ENCODE peak calls at places on chromosomes 7 and 10, in seven cellular contexts. One of them, this sample, is unnamed.

GRCh38 chr10:133391249-133391635 is 2.7 kb upstream of the MTG1 start:
- DNase-seq in OCI-LY7: no peak
- DNase-seq in CD4-positive, alpha-beta memory T cell: no peak
- DNase-seq in fibroblast of lung: no peak
- DNase-seq in effector memory CD4-positive, alpha-beta T cell: no peak
- DNase-seq in GM23248: no peak
- DNase-seq in mesendoderm: no peak
- DNase-seq in this sample: no peak

GRCh38 chr7:105097619-105098018 is 83.6 kb downstream of the KMT2E start:
- DNase-seq in GM23248: peak; percentile 88
- DNase-seq in mesendoderm: no peak
- DNase-seq in fibroblast of lung: peak; percentile 81
- DNase-seq in OCI-LY7: no peak
- DNase-seq in CD4-positive, alpha-beta memory T cell: no peak
- DNase-seq in effector memory CD4-positive, alpha-beta T cell: no peak
- DNase-seq in this sample: no peak

GRCh38 chr10:133260895-133261725 is 15.6 kb downstream of the ADAM8 start:
- DNase-seq in GM23248: peak; percentile 76
- DNase-seq in OCI-LY7: peak; percentile 34
- DNase-seq in effector memory CD4-positive, alpha-beta T cell: peak; percentile 57
- DNase-seq in CD4-positive, alpha-beta memory T cell: peak; percentile 65
- DNase-seq in mesendoderm: no peak
- DNase-seq in fibroblast of lung: peak; percentile 13
- DNase-seq in this sample: peak; percentile 72

GRCh38 chr7:47579458-47579857 is 2.5 kb downstream of the TNS3 start:
- DNase-seq in GM23248: no peak
- DNase-seq in CD4-positive, alpha-beta memory T cell: no peak
- DNase-seq in mesendoderm: peak; percentile 46
- DNase-seq in fibroblast of lung: no peak
- DNase-seq in OCI-LY7: no peak
- DNase-seq in effector memory CD4-positive, alpha-beta T cell: no peak
- DNase-seq in this sample: no peak

GRCh38 chr10:96910488-96911395 is 78.6 kb downstream of the LCOR start:
- DNase-seq in CD4-positive, alpha-beta memory T cell: peak; percentile 21
- DNase-seq in OCI-LY7: peak; percentile 62
- DNase-seq in fibroblast of lung: no peak
- DNase-seq in effector memory CD4-positive, alpha-beta T cell: no peak
- DNase-seq in GM23248: peak; percentile 52
- DNase-seq in mesendoderm: peak; percentile 60
- DNase-seq in this sample: no peak

GRCh38 chr7:92835140-92835850 is 1.1 kb downstream of the CDK6 start:
- DNase-seq in GM23248: peak; percentile 88
- DNase-seq in mesendoderm: peak; percentile 95
- DNase-seq in OCI-LY7: peak; percentile 65
- DNase-seq in effector memory CD4-positive, alpha-beta T cell: no peak
- DNase-seq in fibroblast of lung: peak; percentile 74
- DNase-seq in CD4-positive, alpha-beta memory T cell: peak; percentile 58
- DNase-seq in this sample: peak; percentile 47

GRCh38 chr7:94908204-94909022 is 1.0 kb downstream of the PPP1R9A start:
- DNase-seq in mesendoderm: peak; percentile 77
- DNase-seq in OCI-LY7: no peak
- DNase-seq in effector memory CD4-positive, alpha-beta T cell: no peak
- DNase-seq in CD4-positive, alpha-beta memory T cell: no peak
- DNase-seq in fibroblast of lung: peak; percentile 33
- DNase-seq in GM23248: peak; percentile 13
- DNase-seq in this sample: peak; percentile 26

GRCh38 chr10:132185601-132186487 is 904 bp upstream of the DPYSL4 start:
- DNase-seq in fibroblast of lung: peak; percentile 20
- DNase-seq in effector memory CD4-positive, alpha-beta T cell: peak; percentile 22
- DNase-seq in OCI-LY7: no peak
- DNase-seq in mesendoderm: peak; percentile 41
- DNase-seq in CD4-positive, alpha-beta memory T cell: peak; percentile 66
- DNase-seq in GM23248: peak; percentile 59
- DNase-seq in this sample: no peak

GRCh38 chr7:156050636-156051569 is 238.6 kb upstream of the SHH start:
- DNase-seq in OCI-LY7: no peak
- DNase-seq in GM23248: no peak
- DNase-seq in fibroblast of lung: no peak
- DNase-seq in CD4-positive, alpha-beta memory T cell: no peak
- DNase-seq in mesendoderm: no peak
- DNase-seq in effector memory CD4-positive, alpha-beta T cell: no peak
- DNase-seq in this sample: no peak

GRCh38 chr7:72334066-72334465 is 78.1 kb downstream of the CALN1 start:
- DNase-seq in OCI-LY7: no peak
- DNase-seq in effector memory CD4-positive, alpha-beta T cell: no peak
- DNase-seq in GM23248: no peak
- DNase-seq in CD4-positive, alpha-beta memory T cell: no peak
- DNase-seq in mesendoderm: peak; percentile 53
- DNase-seq in fibroblast of lung: no peak
- DNase-seq in this sample: no peak

GRCh38 chr7:97025983-97026704 is 1.5 kb upstream of the DLX5 start:
- DNase-seq in GM23248: peak; percentile 30
- DNase-seq in OCI-LY7: no peak
- DNase-seq in effector memory CD4-positive, alpha-beta T cell: no peak
- DNase-seq in mesendoderm: peak; percentile 52
- DNase-seq in CD4-positive, alpha-beta memory T cell: no peak
- DNase-seq in fibroblast of lung: no peak
- DNase-seq in this sample: no peak

GRCh38 chr10:14063531-14064317 is 267.0 kb downstream of the FRMD4A start:
- DNase-seq in fibroblast of lung: peak; percentile 96
- DNase-seq in GM23248: peak; percentile 72
- DNase-seq in CD4-positive, alpha-beta memory T cell: no peak
- DNase-seq in mesendoderm: peak; percentile 49
- DNase-seq in OCI-LY7: no peak
- DNase-seq in effector memory CD4-positive, alpha-beta T cell: no peak
- DNase-seq in this sample: no peak

GRCh38 chr10:62149621-62150020 is 119.0 kb downstream of the RTKN2 start:
- DNase-seq in effector memory CD4-positive, alpha-beta T cell: no peak
- DNase-seq in fibroblast of lung: no peak
- DNase-seq in GM23248: no peak
- DNase-seq in CD4-positive, alpha-beta memory T cell: no peak
- DNase-seq in mesendoderm: no peak
- DNase-seq in OCI-LY7: no peak
- DNase-seq in this sample: no peak

GRCh38 chr7:13508586-13508985 is 480.9 kb downstream of the ETV1 start:
- DNase-seq in effector memory CD4-positive, alpha-beta T cell: no peak
- DNase-seq in OCI-LY7: no peak
- DNase-seq in mesendoderm: no peak
- DNase-seq in CD4-positive, alpha-beta memory T cell: no peak
- DNase-seq in fibroblast of lung: peak; percentile 22
- DNase-seq in GM23248: peak; percentile 4
- DNase-seq in this sample: no peak

GRCh38 chr7:134394046-134394445 is 64.9 kb downstream of the AKR1B1 start:
- DNase-seq in GM23248: no peak
- DNase-seq in fibroblast of lung: no peak
- DNase-seq in effector memory CD4-positive, alpha-beta T cell: no peak
- DNase-seq in mesendoderm: no peak
- DNase-seq in CD4-positive, alpha-beta memory T cell: no peak
- DNase-seq in OCI-LY7: no peak
- DNase-seq in this sample: no peak

GRCh38 chr10:132107211-132107946 is 41.6 kb downstream of the JAKMIP3 start:
- DNase-seq in mesendoderm: no peak
- DNase-seq in GM23248: no peak
- DNase-seq in OCI-LY7: no peak
- DNase-seq in effector memory CD4-positive, alpha-beta T cell: no peak
- DNase-seq in CD4-positive, alpha-beta memory T cell: no peak
- DNase-seq in fibroblast of lung: no peak
- DNase-seq in this sample: no peak

DNA sequence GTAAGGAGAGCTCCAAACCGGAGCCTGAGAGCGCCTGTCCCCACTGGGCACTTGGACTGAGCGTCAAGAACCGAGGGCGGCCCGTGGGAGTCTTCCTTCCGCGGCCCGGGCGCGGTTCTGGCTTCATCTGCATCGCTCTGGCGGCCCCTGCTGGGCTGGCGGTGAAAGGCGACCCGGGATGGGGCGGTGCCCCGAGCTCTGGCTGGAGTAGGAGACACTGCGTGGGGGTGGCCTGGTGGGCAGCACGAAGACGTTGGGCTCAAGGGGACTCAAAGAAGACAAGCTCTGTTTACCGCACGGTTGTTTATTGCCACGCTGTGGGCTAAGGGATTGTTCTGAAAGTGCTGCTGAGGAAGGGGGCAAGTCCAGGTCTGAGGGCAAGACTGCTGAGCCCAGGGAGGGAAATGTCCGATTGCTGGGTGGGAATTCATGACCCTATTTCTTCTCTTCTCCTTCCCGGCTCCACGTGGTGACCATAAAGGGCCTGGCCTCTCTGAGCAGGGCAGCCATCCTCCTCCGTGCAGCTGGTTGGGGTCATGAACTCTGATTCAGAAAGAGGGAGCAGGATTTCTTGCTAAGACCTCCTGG is 29.8 kb downstream of the PLAU start:
- DNase-seq in CD4-positive, alpha-beta memory T cell: peak; percentile 79
- DNase-seq in OCI-LY7: peak; percentile 62
- DNase-seq in effector memory CD4-positive, alpha-beta T cell: peak; percentile 66
- DNase-seq in fibroblast of lung: peak; percentile 54
- DNase-seq in mesendoderm: peak; percentile 71
- DNase-seq in GM23248: peak; percentile 92
- DNase-seq in this sample: peak; percentile 92
- H3K27ac ChIP-seq in CD4-positive, alpha-beta memory T cell: no peak overlapping the region
- H3K27ac ChIP-seq in OCI-LY7: no peak overlapping the region
- H3K27ac ChIP-seq in effector memory CD4-positive, alpha-beta T cell: no peak overlapping the region
- H3K27ac ChIP-seq in fibroblast of lung: peak overlapping the region; percentile 90
- H3K27ac ChIP-seq in mesendoderm: no peak overlapping the region
- H3K27ac ChIP-seq in GM23248: no peak overlapping the region
- H3K27ac ChIP-seq in this sample: peak overlapping the region; percentile 84

DNA sequence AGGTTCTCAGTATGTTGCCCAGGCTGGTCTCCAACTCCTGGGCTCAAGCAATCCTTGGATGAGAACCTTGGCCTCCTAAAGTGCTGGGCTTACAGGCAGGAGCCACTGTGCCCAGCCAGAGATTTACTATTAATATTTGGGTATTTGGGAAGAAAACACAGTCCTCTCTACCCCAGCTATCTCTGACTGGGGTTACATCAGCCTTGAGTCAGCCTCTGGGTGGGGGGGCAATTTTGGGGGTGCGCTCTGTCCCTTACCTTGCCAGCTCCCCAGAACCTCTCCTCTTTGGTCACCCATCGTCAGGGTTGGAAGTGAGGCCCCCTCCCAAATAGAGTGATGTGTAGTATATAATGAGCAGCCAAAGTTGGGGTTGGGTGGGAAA is 1.8 kb downstream of the MLXIPL start:
- DNase-seq in effector memory CD4-positive, alpha-beta T cell: no peak
- DNase-seq in fibroblast of lung: no peak
- DNase-seq in GM23248: no peak
- DNase-seq in OCI-LY7: no peak
- DNase-seq in mesendoderm: no peak
- DNase-seq in CD4-positive, alpha-beta memory T cell: no peak
- DNase-seq in this sample: no peak
- H3K4me3 ChIP-seq in effector memory CD4-positive, alpha-beta T cell: no peak overlapping the region
- H3K4me3 ChIP-seq in fibroblast of lung: no peak overlapping the region
- H3K4me3 ChIP-seq in GM23248: no peak overlapping the region
- H3K4me3 ChIP-seq in OCI-LY7: no peak overlapping the region
- H3K4me3 ChIP-seq in mesendoderm: no peak overlapping the region
- H3K4me3 ChIP-seq in CD4-positive, alpha-beta memory T cell: no peak overlapping the region
- H3K4me3 ChIP-seq in this sample: no peak overlapping the region

GRCh38 chr10:77087406-77087805 is 550.2 kb downstream of the KCNMA1 start:
- DNase-seq in effector memory CD4-positive, alpha-beta T cell: no peak
- DNase-seq in fibroblast of lung: peak; percentile 32
- DNase-seq in CD4-positive, alpha-beta memory T cell: no peak
- DNase-seq in mesendoderm: no peak
- DNase-seq in OCI-LY7: no peak
- DNase-seq in GM23248: peak; percentile 50
- DNase-seq in this sample: no peak

GRCh38 chr10:77086081-77086480 is 551.5 kb downstream of the KCNMA1 start:
- DNase-seq in GM23248: no peak
- DNase-seq in OCI-LY7: no peak
- DNase-seq in mesendoderm: no peak
- DNase-seq in CD4-positive, alpha-beta memory T cell: no peak
- DNase-seq in effector memory CD4-positive, alpha-beta T cell: no peak
- DNase-seq in fibroblast of lung: no peak
- DNase-seq in this sample: no peak

GRCh38 chr10:77085344-77085743 is 552.3 kb downstream of the KCNMA1 start:
- DNase-seq in GM23248: no peak
- DNase-seq in mesendoderm: no peak
- DNase-seq in fibroblast of lung: no peak
- DNase-seq in effector memory CD4-positive, alpha-beta T cell: no peak
- DNase-seq in CD4-positive, alpha-beta memory T cell: no peak
- DNase-seq in OCI-LY7: no peak
- DNase-seq in this sample: no peak

GRCh38 chr10:77082601-77083252 is 554.9 kb downstream of the KCNMA1 start:
- DNase-seq in effector memory CD4-positive, alpha-beta T cell: no peak
- DNase-seq in OCI-LY7: no peak
- DNase-seq in fibroblast of lung: no peak
- DNase-seq in CD4-positive, alpha-beta memory T cell: no peak
- DNase-seq in mesendoderm: peak; percentile 75
- DNase-seq in GM23248: no peak
- DNase-seq in this sample: no peak

DNA sequence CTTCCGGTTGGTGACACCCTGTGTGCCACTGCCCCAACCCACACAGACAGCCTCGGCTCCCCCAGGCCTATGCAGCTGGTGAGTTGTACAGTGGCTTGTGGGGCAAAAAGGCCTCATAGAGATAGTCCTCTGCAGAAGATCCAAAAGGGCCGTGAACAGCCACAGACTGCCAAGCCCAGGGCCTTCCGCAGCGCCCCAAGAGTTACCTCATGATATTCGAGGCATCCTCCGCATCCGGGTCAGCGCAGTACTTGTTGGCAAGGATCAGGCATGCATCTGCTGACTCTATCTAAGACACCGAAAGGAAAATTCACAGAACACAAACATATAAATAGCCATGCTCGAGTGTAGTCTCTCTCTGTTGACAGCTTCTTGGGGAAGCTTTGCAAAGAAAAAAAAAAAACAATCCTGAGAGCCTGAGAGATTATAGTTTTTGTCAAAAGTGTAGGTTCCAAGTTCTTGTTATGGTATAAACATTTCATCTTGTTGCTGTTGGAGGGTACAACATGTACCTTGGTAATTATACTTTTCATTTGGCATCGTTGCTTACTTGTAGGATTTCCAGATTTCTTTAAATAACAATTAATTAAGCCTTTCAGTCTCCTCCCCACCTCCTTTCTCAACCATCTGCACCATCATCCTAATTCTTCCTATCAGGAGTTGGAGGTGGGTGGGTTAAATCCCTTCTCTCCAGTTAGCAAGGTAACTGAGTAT is 553.0 kb downstream of the KCNMA1 start:
- DNase-seq in fibroblast of lung: no peak
- DNase-seq in OCI-LY7: no peak
- DNase-seq in mesendoderm: no peak
- DNase-seq in GM23248: no peak
- DNase-seq in CD4-positive, alpha-beta memory T cell: no peak
- DNase-seq in effector memory CD4-positive, alpha-beta T cell: no peak
- DNase-seq in this sample: peak; percentile 32
- H3K27ac ChIP-seq in fibroblast of lung: no peak overlapping the region
- H3K27ac ChIP-seq in OCI-LY7: no peak overlapping the region
- H3K27ac ChIP-seq in mesendoderm: no peak overlapping the region
- H3K27ac ChIP-seq in GM23248: no peak overlapping the region
- H3K27ac ChIP-seq in CD4-positive, alpha-beta memory T cell: no peak overlapping the region
- H3K27ac ChIP-seq in effector memory CD4-positive, alpha-beta T cell: no peak overlapping the region
- H3K27ac ChIP-seq in this sample: no peak overlapping the region

DNA sequence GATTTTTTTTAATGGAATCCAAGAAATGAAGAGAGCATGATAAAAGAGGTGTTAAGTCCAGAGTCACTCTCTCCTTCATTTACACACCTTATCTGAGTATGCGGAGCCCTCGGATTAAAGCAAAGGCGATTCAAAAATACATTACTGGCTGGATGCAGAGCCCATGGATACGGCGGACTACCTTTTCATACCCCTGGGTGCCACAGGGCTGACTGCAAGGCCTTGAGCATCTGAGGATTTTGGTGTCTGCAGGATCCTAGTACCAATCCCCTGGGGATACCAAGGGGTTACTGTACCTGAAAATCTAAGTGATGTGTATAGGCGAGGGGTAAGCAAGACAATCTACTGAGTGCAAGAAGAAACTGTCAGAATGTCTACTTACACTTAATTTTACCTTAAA is 20.5 kb downstream of the PIP4K2A start:
- DNase-seq in GM23248: no peak
- DNase-seq in fibroblast of lung: no peak
- DNase-seq in effector memory CD4-positive, alpha-beta T cell: no peak
- DNase-seq in mesendoderm: no peak
- DNase-seq in CD4-positive, alpha-beta memory T cell: no peak
- DNase-seq in OCI-LY7: no peak
- DNase-seq in this sample: no peak
- H3K4me3 ChIP-seq in GM23248: peak overlapping the region; percentile 54
- H3K4me3 ChIP-seq in fibroblast of lung: no peak overlapping the region
- H3K4me3 ChIP-seq in effector memory CD4-positive, alpha-beta T cell: no peak overlapping the region
- H3K4me3 ChIP-seq in mesendoderm: no peak overlapping the region
- H3K4me3 ChIP-seq in CD4-positive, alpha-beta memory T cell: no peak overlapping the region
- H3K4me3 ChIP-seq in OCI-LY7: no peak overlapping the region
- H3K4me3 ChIP-seq in this sample: no peak overlapping the region